ENCODE peak calls at places on chromosomes 5 and 9, in six cellular contexts. One of them, this sample, is unnamed.

GRCh38 chr9:78030553-78031270 is 899 bp downstream of the GNAQ start:
- DNase-seq in naive thymus-derived CD8-positive, alpha-beta T cell: peak
- DNase-seq in stimulated activated CD8-positive, alpha-beta memory T cell treated with anti-CD3 and anti-CD28 coated beads, Interleukin-12 subunit alpha, Interleukin-12 subunit beta, amount 100 ng/mL, for 1 hour: peak
- DNase-seq in neuronal stem cell: peak
- DNase-seq in T-helper 22 cell: peak
- DNase-seq in mucosa of descending colon: peak
- DNase-seq in this sample: peak

GRCh38 chr9:98520221-98520920 is 188.4 kb downstream of the GABBR2 start:
- DNase-seq in naive thymus-derived CD8-positive, alpha-beta T cell: no peak
- DNase-seq in stimulated activated CD8-positive, alpha-beta memory T cell treated with anti-CD3 and anti-CD28 coated beads, Interleukin-12 subunit alpha, Interleukin-12 subunit beta, amount 100 ng/mL, for 1 hour: no peak
- DNase-seq in neuronal stem cell: no peak
- DNase-seq in T-helper 22 cell: no peak
- DNase-seq in mucosa of descending colon: no peak
- DNase-seq in this sample: no peak

GRCh38 chr5:115939059-115939458 is 23.2 kb upstream of the LVRN start:
- DNase-seq in naive thymus-derived CD8-positive, alpha-beta T cell: no peak
- DNase-seq in stimulated activated CD8-positive, alpha-beta memory T cell treated with anti-CD3 and anti-CD28 coated beads, Interleukin-12 subunit alpha, Interleukin-12 subunit beta, amount 100 ng/mL, for 1 hour: no peak
- DNase-seq in neuronal stem cell: no peak
- DNase-seq in T-helper 22 cell: no peak
- DNase-seq in mucosa of descending colon: no peak
- DNase-seq in this sample: no peak

GRCh38 chr9:111108946-111109345 is 70.7 kb upstream of the LPAR1 start:
- DNase-seq in naive thymus-derived CD8-positive, alpha-beta T cell: no peak
- DNase-seq in stimulated activated CD8-positive, alpha-beta memory T cell treated with anti-CD3 and anti-CD28 coated beads, Interleukin-12 subunit alpha, Interleukin-12 subunit beta, amount 100 ng/mL, for 1 hour: no peak
- DNase-seq in neuronal stem cell: no peak
- DNase-seq in T-helper 22 cell: no peak
- DNase-seq in mucosa of descending colon: no peak
- DNase-seq in this sample: peak

GRCh38 chr9:133856798-133857197 is 118.6 kb upstream of the SARDH start:
- DNase-seq in naive thymus-derived CD8-positive, alpha-beta T cell: no peak
- DNase-seq in stimulated activated CD8-positive, alpha-beta memory T cell treated with anti-CD3 and anti-CD28 coated beads, Interleukin-12 subunit alpha, Interleukin-12 subunit beta, amount 100 ng/mL, for 1 hour: no peak
- DNase-seq in neuronal stem cell: no peak
- DNase-seq in T-helper 22 cell: no peak
- DNase-seq in mucosa of descending colon: no peak
- DNase-seq in this sample: no peak

GRCh38 chr5:75509956-75510355 is 1.5 kb downstream of the CERT1 start:
- DNase-seq in naive thymus-derived CD8-positive, alpha-beta T cell: no peak
- DNase-seq in stimulated activated CD8-positive, alpha-beta memory T cell treated with anti-CD3 and anti-CD28 coated beads, Interleukin-12 subunit alpha, Interleukin-12 subunit beta, amount 100 ng/mL, for 1 hour: no peak
- DNase-seq in neuronal stem cell: no peak
- DNase-seq in T-helper 22 cell: no peak
- DNase-seq in mucosa of descending colon: no peak
- DNase-seq in this sample: peak

GRCh38 chr5:25006734-25007133 is 362.0 kb upstream of the CDH10 start:
- DNase-seq in naive thymus-derived CD8-positive, alpha-beta T cell: no peak
- DNase-seq in stimulated activated CD8-positive, alpha-beta memory T cell treated with anti-CD3 and anti-CD28 coated beads, Interleukin-12 subunit alpha, Interleukin-12 subunit beta, amount 100 ng/mL, for 1 hour: no peak
- DNase-seq in neuronal stem cell: peak
- DNase-seq in T-helper 22 cell: no peak
- DNase-seq in mucosa of descending colon: no peak
- DNase-seq in this sample: peak

GRCh38 chr9:15485836-15486678 is 24.7 kb downstream of the PSIP1 start:
- DNase-seq in naive thymus-derived CD8-positive, alpha-beta T cell: no peak
- DNase-seq in stimulated activated CD8-positive, alpha-beta memory T cell treated with anti-CD3 and anti-CD28 coated beads, Interleukin-12 subunit alpha, Interleukin-12 subunit beta, amount 100 ng/mL, for 1 hour: no peak
- DNase-seq in neuronal stem cell: no peak
- DNase-seq in T-helper 22 cell: no peak
- DNase-seq in mucosa of descending colon: no peak
- DNase-seq in this sample: peak

GRCh38 chr5:111043712-111044506 is 27.6 kb upstream of the TSLP start:
- DNase-seq in naive thymus-derived CD8-positive, alpha-beta T cell: no peak
- DNase-seq in stimulated activated CD8-positive, alpha-beta memory T cell treated with anti-CD3 and anti-CD28 coated beads, Interleukin-12 subunit alpha, Interleukin-12 subunit beta, amount 100 ng/mL, for 1 hour: no peak
- DNase-seq in neuronal stem cell: no peak
- DNase-seq in T-helper 22 cell: no peak
- DNase-seq in mucosa of descending colon: no peak
- DNase-seq in this sample: peak

GRCh38 chr5:160049099-160049498 is 40.2 kb downstream of the TTC1 start:
- DNase-seq in naive thymus-derived CD8-positive, alpha-beta T cell: no peak
- DNase-seq in stimulated activated CD8-positive, alpha-beta memory T cell treated with anti-CD3 and anti-CD28 coated beads, Interleukin-12 subunit alpha, Interleukin-12 subunit beta, amount 100 ng/mL, for 1 hour: no peak
- DNase-seq in neuronal stem cell: no peak
- DNase-seq in T-helper 22 cell: no peak
- DNase-seq in mucosa of descending colon: no peak
- DNase-seq in this sample: no peak

GRCh38 chr5:154478752-154479159 is 729 bp upstream of the HAND1 start:
- DNase-seq in naive thymus-derived CD8-positive, alpha-beta T cell: no peak
- DNase-seq in stimulated activated CD8-positive, alpha-beta memory T cell treated with anti-CD3 and anti-CD28 coated beads, Interleukin-12 subunit alpha, Interleukin-12 subunit beta, amount 100 ng/mL, for 1 hour: no peak
- DNase-seq in neuronal stem cell: no peak
- DNase-seq in T-helper 22 cell: no peak
- DNase-seq in mucosa of descending colon: no peak
- DNase-seq in this sample: no peak

GRCh38 chr5:98605010-98605425 is 168.4 kb upstream of the RGMB start:
- DNase-seq in naive thymus-derived CD8-positive, alpha-beta T cell: no peak
- DNase-seq in stimulated activated CD8-positive, alpha-beta memory T cell treated with anti-CD3 and anti-CD28 coated beads, Interleukin-12 subunit alpha, Interleukin-12 subunit beta, amount 100 ng/mL, for 1 hour: no peak
- DNase-seq in neuronal stem cell: no peak
- DNase-seq in T-helper 22 cell: no peak
- DNase-seq in mucosa of descending colon: no peak
- DNase-seq in this sample: peak

GRCh38 chr9:18989865-18990264 is 43.1 kb downstream of the SAXO1 start:
- DNase-seq in naive thymus-derived CD8-positive, alpha-beta T cell: no peak
- DNase-seq in stimulated activated CD8-positive, alpha-beta memory T cell treated with anti-CD3 and anti-CD28 coated beads, Interleukin-12 subunit alpha, Interleukin-12 subunit beta, amount 100 ng/mL, for 1 hour: no peak
- DNase-seq in neuronal stem cell: no peak
- DNase-seq in T-helper 22 cell: no peak
- DNase-seq in mucosa of descending colon: no peak
- DNase-seq in this sample: no peak

GRCh38 chr5:13188393-13188792 is 756.1 kb downstream of the DNAH5 start:
- DNase-seq in naive thymus-derived CD8-positive, alpha-beta T cell: no peak
- DNase-seq in stimulated activated CD8-positive, alpha-beta memory T cell treated with anti-CD3 and anti-CD28 coated beads, Interleukin-12 subunit alpha, Interleukin-12 subunit beta, amount 100 ng/mL, for 1 hour: no peak
- DNase-seq in neuronal stem cell: no peak
- DNase-seq in T-helper 22 cell: no peak
- DNase-seq in mucosa of descending colon: no peak
- DNase-seq in this sample: peak

GRCh38 chr5:123180178-123180577 is 91.1 kb downstream of the PRDM6 start:
- DNase-seq in naive thymus-derived CD8-positive, alpha-beta T cell: no peak
- DNase-seq in stimulated activated CD8-positive, alpha-beta memory T cell treated with anti-CD3 and anti-CD28 coated beads, Interleukin-12 subunit alpha, Interleukin-12 subunit beta, amount 100 ng/mL, for 1 hour: no peak
- DNase-seq in neuronal stem cell: no peak
- DNase-seq in T-helper 22 cell: no peak
- DNase-seq in mucosa of descending colon: no peak
- DNase-seq in this sample: no peak